ENCODE peak calls at places on chromosome 15, in eight cellular contexts. U is OCI-LY7; A is CD8-positive, alpha-beta T cell; G is NT2/D1; F is sigmoid colon; B is naive thymus-derived CD4-positive, alpha-beta T cell; K is dorsolateral prefrontal cortex; M is brain microvascular endothelial cell. S is an unnamed sample.
A peak's percentile ranks its signal among the peaks of the same experiment; 100 is the strongest.

GRCh38 chr15:68340711-68341671 is 63.4 kb downstream of the FEM1B start:
- DNase-seq in A (no peak), B (no peak), U (no peak), K (no peak), F (no peak), G (no peak), M (no peak), S (no peak)

GRCh38 chr15:41581110-41581509 is 22.1 kb downstream of the TYRO3 start:
- DNase-seq in G (no peak), B (no peak), A (no peak), K (no peak), M (no peak), U (peak; percentile 54), F (no peak), S (no peak)

GRCh38 chr15:25368855-25369254 is 70.0 kb downstream of the UBE3A start:
- DNase-seq in M (no peak), A (no peak), K (no peak), G (no peak), B (no peak), U (no peak), F (no peak), S (no peak)

GRCh38 chr15:42220216-42220615 is 12.1 kb upstream of the VPS39 start:
- DNase-seq in F (no peak), A (no peak), U (no peak), K (no peak), M (no peak), G (no peak), B (no peak), S (no peak)

GRCh38 chr15:84955089-84955848 is 26.4 kb upstream of the PDE8A start:
- DNase-seq in A (peak; percentile 48), G (peak; percentile 43), U (peak; percentile 30), B (peak; percentile 27), M (peak; percentile 76), K (peak; percentile 78), F (peak; percentile 87), S (peak; percentile 90)

GRCh38 chr15:63858881-63859280 is 25.1 kb upstream of the HERC1 start:
- DNase-seq in A (no peak), B (no peak), U (no peak), K (no peak), G (no peak), M (peak; percentile 87), F (no peak), S (no peak)

GRCh38 chr15:82044373-82045178 is 1.2 kb downstream of the MEX3B start:
- DNase-seq in B (peak; percentile 38), K (peak; percentile 50), G (no peak), A (peak; percentile 28), U (no peak), F (peak; percentile 79), M (peak; percentile 76), S (peak; percentile 86)

GRCh38 chr15:74311734-74312444 is 55.6 kb downstream of the CYP11A1 start:
- DNase-seq in G (no peak), M (no peak), F (no peak), U (no peak), A (no peak), K (no peak), B (no peak), S (peak; percentile 48)

GRCh38 chr15:99562238-99562637 is 3.5 kb upstream of the MEF2A start:
- DNase-seq in F (no peak), G (no peak), B (no peak), A (no peak), M (no peak), U (no peak), K (no peak), S (no peak)

GRCh38 chr15:55357774-55358173 is 38.8 kb downstream of the PIGB start:
- DNase-seq in K (no peak), B (no peak), A (no peak), F (no peak), G (no peak), M (no peak), U (no peak), S (no peak)

GRCh38 chr15:51322622-51323296 is 15.6 kb downstream of the CYP19A1 start:
- DNase-seq in F (peak; percentile 78), U (no peak), K (no peak), G (no peak), B (no peak), A (no peak), M (no peak), S (no peak)

GRCh38 chr15:99135194-99135593 is 30.3 kb downstream of the SYNM start:
- DNase-seq in K (no peak), F (no peak), M (no peak), A (no peak), U (no peak), B (no peak), G (no peak), S (no peak)

GRCh38 chr15:75138016-75138999 is 63.4 kb upstream of the C15orf39 start:
- DNase-seq in M (peak; percentile 64), U (no peak), G (peak; percentile 75), B (no peak), F (no peak), K (no peak), A (no peak), S (no peak)

GRCh38 chr15:78225783-78226541 is 8.4 kb downstream of the ACSBG1 start:
- DNase-seq in M (peak; percentile 9), F (no peak), K (no peak), U (no peak), G (no peak), A (no peak), B (no peak), S (no peak)

DNA sequence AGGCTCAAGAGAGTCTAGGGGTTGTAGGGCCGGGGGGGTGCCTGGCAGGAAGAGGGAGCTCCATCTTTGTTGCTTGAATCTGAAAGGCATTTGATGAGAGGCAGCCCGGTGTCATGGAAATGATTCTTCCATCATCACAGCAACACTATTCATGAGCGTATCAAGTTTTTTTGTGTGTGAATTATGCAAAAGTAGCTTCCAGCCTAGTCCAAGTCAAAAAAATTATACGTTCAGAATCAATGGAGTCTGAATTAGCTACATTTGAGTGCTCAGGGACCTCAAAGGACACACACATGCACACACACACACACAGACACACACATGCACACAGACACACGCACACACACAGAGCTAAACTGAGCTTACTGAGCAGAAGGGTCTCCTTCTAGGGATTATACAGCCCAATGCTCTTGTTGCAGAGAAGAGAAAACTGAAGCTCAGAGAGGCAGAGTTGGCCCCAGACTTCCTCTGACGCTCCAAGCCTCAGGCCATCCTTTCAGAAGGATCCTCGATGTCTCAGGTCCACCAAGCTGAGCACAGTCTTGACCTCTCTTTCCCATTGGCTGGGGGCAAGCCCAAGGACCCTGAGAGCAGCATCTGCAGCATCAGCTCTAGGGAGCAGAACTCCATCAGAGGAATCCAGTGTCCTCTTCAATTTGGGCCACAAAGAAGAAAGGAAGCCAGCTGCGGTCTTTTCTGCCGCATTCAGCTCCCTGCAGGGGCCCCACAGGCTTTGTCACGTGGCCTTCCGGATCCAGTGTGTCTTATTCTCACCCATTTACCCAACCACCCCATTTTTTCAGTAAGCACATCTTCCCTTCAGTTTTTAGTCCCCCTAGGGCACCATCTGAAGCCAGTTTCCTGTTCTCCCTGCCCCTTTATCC is 228.0 kb downstream of the UACA start:
- DNase-seq in A (peak; percentile 67), U (peak; percentile 31), K (no peak), F (no peak), B (peak; percentile 79), G (no peak), M (no peak), S (no peak)
- H3K4me3 ChIP-seq in A (peak overlapping the region; percentile 67), U (no peak overlapping the region), K (no peak overlapping the region), F (no peak overlapping the region), B (peak overlapping the region; percentile 66), G (no peak overlapping the region), M (no peak overlapping the region), S (no peak overlapping the region)

DNA sequence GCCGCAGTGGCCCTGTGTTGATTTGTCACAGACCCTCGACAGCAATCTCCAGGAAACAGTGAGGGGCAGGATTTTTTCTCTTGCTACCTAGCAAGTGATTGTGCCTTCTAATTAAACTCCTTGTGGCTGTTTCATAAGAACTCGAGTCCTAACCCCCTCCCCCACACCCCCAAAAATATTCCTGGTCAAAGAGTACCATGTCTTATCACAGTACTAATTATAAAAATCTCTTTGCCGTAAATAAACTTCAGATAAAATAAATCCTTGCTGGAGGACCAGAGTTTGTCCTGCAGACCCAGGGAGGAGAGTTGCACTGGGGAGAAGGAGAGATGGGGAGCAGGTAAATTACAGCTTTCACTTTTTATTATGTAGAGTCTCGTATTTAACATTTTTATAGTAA is 64.3 kb downstream of the FAM174B start:
- DNase-seq in B (no peak), K (no peak), F (no peak), G (no peak), M (no peak), U (no peak), A (no peak), S (no peak)
- H3K4me3 ChIP-seq in B (no peak overlapping the region), K (no peak overlapping the region), F (no peak overlapping the region), G (no peak overlapping the region), M (no peak overlapping the region), U (no peak overlapping the region), A (no peak overlapping the region), S (no peak overlapping the region)

GRCh38 chr15:40239671-40240618 is 1.1 kb downstream of the PAK6 start:
- DNase-seq in M (no peak), G (no peak), U (no peak), K (no peak), B (no peak), F (peak; percentile 63), A (no peak), S (peak; percentile 6)
- H3K4me3 ChIP-seq in M (no peak overlapping the region), G (peak overlapping the region; percentile 11), U (no peak overlapping the region), K (peak overlapping the region; percentile 36), B (no peak overlapping the region), F (no peak overlapping the region), A (no peak overlapping the region), S (no peak overlapping the region)

GRCh38 chr15:23402140-23402539 is 44.9 kb downstream of the GOLGA6L2 start:
- DNase-seq in K (no peak), B (no peak), M (no peak), G (no peak), U (no peak), F (no peak), A (no peak), S (no peak)

GRCh38 chr15:23401627-23402026 is 45.4 kb downstream of the GOLGA6L2 start:
- DNase-seq in K (no peak), B (no peak), A (no peak), G (no peak), M (no peak), F (no peak), U (no peak), S (no peak)

GRCh38 chr15:23402544-23402943 is 44.5 kb downstream of the GOLGA6L2 start:
- DNase-seq in A (no peak), B (no peak), G (no peak), K (no peak), F (no peak), U (no peak), M (no peak), S (no peak)

GRCh38 chr15:23397779-23398178 is 43.2 kb downstream of the GOLGA8S start:
- DNase-seq in B (no peak), K (no peak), G (no peak), U (no peak), F (no peak), A (no peak), M (no peak), S (no peak)

GRCh38 chr15:23403550-23403949 is 43.5 kb downstream of the GOLGA6L2 start:
- DNase-seq in M (no peak), B (no peak), G (no peak), K (no peak), F (no peak), A (no peak), U (no peak), S (no peak)
- H3K4me3 ChIP-seq in M (no peak overlapping the region), B (no peak overlapping the region), G (no peak overlapping the region), K (no peak overlapping the region), F (no peak overlapping the region), A (no peak overlapping the region), U (no peak overlapping the region), S (no peak overlapping the region)